ENCODE peak calls at places on chromosomes 7 and 10, in five cellular contexts. One of them, this sample, is unnamed.

GRCh38 chr10:71831646-71832552 is 19.2 kb downstream of the PSAP start:
- DNase-seq in transverse colon: peak
- DNase-seq in stomach: peak
- DNase-seq in esophagus muscularis mucosa: no peak
- DNase-seq in IMR-90: peak
- DNase-seq in this sample: no peak

GRCh38 chr7:24574365-24574764 is 1.1 kb downstream of the PALS2 start:
- DNase-seq in transverse colon: no peak
- DNase-seq in stomach: no peak
- DNase-seq in esophagus muscularis mucosa: no peak
- DNase-seq in IMR-90: peak
- DNase-seq in this sample: no peak

GRCh38 chr10:27660705-27661104 is 84.9 kb downstream of the MKX start:
- DNase-seq in transverse colon: no peak
- DNase-seq in stomach: no peak
- DNase-seq in esophagus muscularis mucosa: no peak
- DNase-seq in IMR-90: no peak
- DNase-seq in this sample: no peak

GRCh38 chr10:88117869-88118632 is 254.6 kb downstream of the PTEN start:
- DNase-seq in transverse colon: no peak
- DNase-seq in stomach: no peak
- DNase-seq in esophagus muscularis mucosa: no peak
- DNase-seq in IMR-90: no peak
- DNase-seq in this sample: no peak

GRCh38 chr10:103204353-103205255 is 11.5 kb upstream of the NT5C2 start:
- DNase-seq in transverse colon: no peak
- DNase-seq in stomach: no peak
- DNase-seq in esophagus muscularis mucosa: no peak
- DNase-seq in IMR-90: peak
- DNase-seq in this sample: no peak

GRCh38 chr7:12490105-12490688 is 80.3 kb upstream of the SCIN start:
- DNase-seq in transverse colon: no peak
- DNase-seq in stomach: no peak
- DNase-seq in esophagus muscularis mucosa: no peak
- DNase-seq in IMR-90: peak
- DNase-seq in this sample: no peak

GRCh38 chr7:69772699-69773436 is 174.6 kb downstream of the AUTS2 start:
- DNase-seq in transverse colon: no peak
- DNase-seq in stomach: no peak
- DNase-seq in esophagus muscularis mucosa: no peak
- DNase-seq in IMR-90: no peak
- DNase-seq in this sample: peak

GRCh38 chr10:71780722-71781121 is 7.4 kb upstream of the VSIR start:
- DNase-seq in transverse colon: no peak
- DNase-seq in stomach: no peak
- DNase-seq in esophagus muscularis mucosa: no peak
- DNase-seq in IMR-90: no peak
- DNase-seq in this sample: no peak

GRCh38 chr10:25393621-25394020 is 218.8 kb downstream of the GPR158 start:
- DNase-seq in transverse colon: no peak
- DNase-seq in stomach: no peak
- DNase-seq in esophagus muscularis mucosa: no peak
- DNase-seq in IMR-90: no peak
- DNase-seq in this sample: no peak

GRCh38 chr7:98199131-98199530 is 12.1 kb upstream of the BHLHA15 start:
- DNase-seq in transverse colon: no peak
- DNase-seq in stomach: no peak
- DNase-seq in esophagus muscularis mucosa: no peak
- DNase-seq in IMR-90: peak
- DNase-seq in this sample: no peak

GRCh38 chr7:98196706-98197605 is 14.3 kb upstream of the BHLHA15 start:
- DNase-seq in transverse colon: no peak
- DNase-seq in stomach: no peak
- DNase-seq in esophagus muscularis mucosa: no peak
- DNase-seq in IMR-90: no peak
- DNase-seq in this sample: no peak

GRCh38 chr7:98202367-98203195 is 8.7 kb upstream of the BHLHA15 start:
- DNase-seq in transverse colon: peak
- DNase-seq in stomach: no peak
- DNase-seq in esophagus muscularis mucosa: no peak
- DNase-seq in IMR-90: no peak
- DNase-seq in this sample: no peak

GRCh38 chr7:98203261-98203963 is 7.8 kb upstream of the BHLHA15 start:
- DNase-seq in transverse colon: no peak
- DNase-seq in stomach: no peak
- DNase-seq in esophagus muscularis mucosa: no peak
- DNase-seq in IMR-90: no peak
- DNase-seq in this sample: no peak

GRCh38 chr7:98200364-98200763 is 10.9 kb upstream of the BHLHA15 start:
- DNase-seq in transverse colon: no peak
- DNase-seq in stomach: no peak
- DNase-seq in esophagus muscularis mucosa: no peak
- DNase-seq in IMR-90: no peak
- DNase-seq in this sample: no peak
- TF ChIP-seq POLR2A in transverse colon: no peak
- TF ChIP-seq POLR2A in stomach: no peak
- TF ChIP-seq POLR2A in esophagus muscularis mucosa: no peak
- TF ChIP-seq POLR2A in IMR-90: no peak
- TF ChIP-seq POLR2A in this sample: no peak

DNA sequence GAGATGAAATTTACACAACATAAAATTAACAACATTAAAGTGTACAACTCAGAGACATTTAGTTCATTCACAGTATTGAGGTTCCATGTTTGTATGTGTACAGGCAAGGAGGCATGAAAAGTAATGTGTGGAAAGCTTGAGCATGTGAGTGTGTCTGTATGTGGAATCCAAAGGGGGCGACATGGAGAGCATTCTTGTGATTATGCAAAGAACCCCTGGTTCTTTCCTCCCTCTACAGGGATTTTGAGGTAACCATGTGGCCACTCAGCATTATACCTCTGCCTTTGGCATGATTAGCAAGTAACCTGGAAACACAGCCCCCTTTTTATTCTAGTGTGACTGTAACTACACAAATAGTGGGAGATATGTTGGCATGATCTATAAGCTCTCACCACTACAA is 21.0 kb downstream of the OR2F1 start:
- DNase-seq in transverse colon: no peak
- DNase-seq in stomach: no peak
- DNase-seq in esophagus muscularis mucosa: no peak
- DNase-seq in IMR-90: peak
- DNase-seq in this sample: no peak
- TF ChIP-seq CTCF in transverse colon: no peak
- TF ChIP-seq CTCF in stomach: no peak
- TF ChIP-seq CTCF in esophagus muscularis mucosa: no peak
- TF ChIP-seq CTCF in IMR-90: peak
- TF ChIP-seq CTCF in this sample: no peak

DNA sequence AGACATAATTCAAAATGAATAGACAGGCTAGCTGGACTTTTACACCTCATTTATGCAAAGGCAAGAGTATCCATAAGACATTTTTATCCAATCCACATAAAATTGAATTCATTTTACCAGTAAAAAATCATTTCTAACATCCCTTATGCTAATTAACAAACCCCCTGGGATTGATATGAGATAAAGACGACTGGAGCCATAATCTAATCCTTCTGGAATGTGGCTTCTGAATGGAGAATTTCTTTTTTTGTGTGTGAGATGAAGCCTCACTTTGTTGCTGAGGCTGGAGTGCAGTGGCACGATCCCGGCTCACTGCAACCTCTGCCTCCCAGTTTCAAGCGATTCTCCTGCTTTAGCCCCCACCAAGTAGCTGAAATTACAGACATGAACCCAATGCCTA is 90.4 kb downstream of the AKR1D1 start:
- DNase-seq in transverse colon: no peak
- DNase-seq in stomach: no peak
- DNase-seq in esophagus muscularis mucosa: no peak
- DNase-seq in IMR-90: no peak
- DNase-seq in this sample: no peak
- H3K27ac ChIP-seq in transverse colon: no peak
- H3K27ac ChIP-seq in stomach: no peak
- H3K27ac ChIP-seq in esophagus muscularis mucosa: no peak
- H3K27ac ChIP-seq in IMR-90: no peak
- H3K27ac ChIP-seq in this sample: no peak

GRCh38 chr10:111593578-111593977 is 516.7 kb downstream of the ADRA2A start:
- DNase-seq in transverse colon: no peak
- DNase-seq in stomach: no peak
- DNase-seq in esophagus muscularis mucosa: no peak
- DNase-seq in IMR-90: no peak
- DNase-seq in this sample: no peak
- TF ChIP-seq POLR2A in transverse colon: no peak
- TF ChIP-seq POLR2A in stomach: no peak
- TF ChIP-seq POLR2A in esophagus muscularis mucosa: no peak
- TF ChIP-seq POLR2A in IMR-90: no peak
- TF ChIP-seq POLR2A in this sample: no peak

GRCh38 chr10:100934084-100934659 is 21.4 kb downstream of the SLF2 start:
- DNase-seq in transverse colon: no peak
- DNase-seq in stomach: no peak
- DNase-seq in esophagus muscularis mucosa: no peak
- DNase-seq in IMR-90: no peak
- DNase-seq in this sample: no peak

GRCh38 chr10:100927266-100927665 is 14.5 kb downstream of the SLF2 start:
- DNase-seq in transverse colon: no peak
- DNase-seq in stomach: no peak
- DNase-seq in esophagus muscularis mucosa: no peak
- DNase-seq in IMR-90: no peak
- DNase-seq in this sample: no peak

GRCh38 chr10:100928039-100928438 is 15.3 kb downstream of the SLF2 start:
- DNase-seq in transverse colon: no peak
- DNase-seq in stomach: no peak
- DNase-seq in esophagus muscularis mucosa: no peak
- DNase-seq in IMR-90: no peak
- DNase-seq in this sample: no peak

DNA sequence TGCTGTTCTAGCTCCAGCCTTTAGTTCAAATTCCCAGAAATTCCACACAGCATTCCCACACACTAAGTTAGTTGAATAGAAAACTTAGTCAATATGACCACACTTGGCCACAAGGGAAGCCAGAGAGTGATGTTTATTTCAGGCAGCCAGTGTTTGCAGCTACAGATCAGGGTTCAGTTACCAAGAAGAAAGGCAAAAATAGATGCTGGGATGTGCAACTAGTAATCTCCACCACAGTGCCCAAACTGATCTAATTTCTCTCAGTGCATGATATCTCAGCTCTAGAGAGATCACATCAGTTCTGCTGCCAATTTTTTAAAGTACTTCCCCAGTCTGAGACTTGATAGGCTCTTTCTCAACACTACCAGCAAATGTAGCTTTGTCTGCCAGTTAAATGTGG is 17.6 kb downstream of the SLF2 start:
- DNase-seq in transverse colon: no peak
- DNase-seq in stomach: no peak
- DNase-seq in esophagus muscularis mucosa: no peak
- DNase-seq in IMR-90: peak
- DNase-seq in this sample: no peak
- TF ChIP-seq CTCF in transverse colon: no peak
- TF ChIP-seq CTCF in stomach: no peak
- TF ChIP-seq CTCF in esophagus muscularis mucosa: no peak
- TF ChIP-seq CTCF in IMR-90: no peak
- TF ChIP-seq CTCF in this sample: no peak

DNA sequence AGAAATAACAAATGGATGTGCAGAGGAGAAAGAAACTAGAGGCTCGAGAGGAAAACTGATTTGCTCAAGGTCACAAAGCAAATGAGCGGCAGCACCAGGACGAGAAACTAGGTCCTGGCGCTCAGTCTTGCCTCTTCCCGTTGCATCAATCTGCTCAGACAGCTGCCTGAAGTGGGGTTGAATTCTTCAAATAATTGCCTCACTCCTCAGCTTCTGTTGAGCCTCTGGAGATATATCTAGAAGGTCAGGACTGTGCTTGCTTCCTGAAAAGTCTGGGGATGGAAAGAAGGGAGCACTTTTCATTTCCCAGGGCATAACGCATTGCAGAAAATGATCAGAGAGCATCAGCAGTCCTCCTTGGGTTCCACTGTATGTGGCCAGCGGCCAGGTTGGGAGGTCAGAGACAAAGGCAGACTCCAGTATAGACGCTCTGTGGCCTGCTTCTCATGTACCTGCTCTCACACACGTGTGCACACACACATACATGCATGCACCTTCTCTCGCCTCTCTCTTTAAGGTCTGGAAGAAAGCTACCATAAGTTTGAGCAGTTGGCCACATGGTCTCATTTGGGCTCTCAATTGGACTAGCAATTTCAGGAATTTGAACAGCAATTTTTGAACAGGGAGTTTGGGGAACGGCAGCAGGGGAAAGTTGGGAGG is 83.7 kb upstream of the DUSP5 start:
- DNase-seq in transverse colon: no peak
- DNase-seq in stomach: no peak
- DNase-seq in esophagus muscularis mucosa: no peak
- DNase-seq in IMR-90: no peak
- DNase-seq in this sample: no peak
- H3K27ac ChIP-seq in transverse colon: peak
- H3K27ac ChIP-seq in stomach: no peak
- H3K27ac ChIP-seq in esophagus muscularis mucosa: no peak
- H3K27ac ChIP-seq in IMR-90: no peak
- H3K27ac ChIP-seq in this sample: no peak

DNA sequence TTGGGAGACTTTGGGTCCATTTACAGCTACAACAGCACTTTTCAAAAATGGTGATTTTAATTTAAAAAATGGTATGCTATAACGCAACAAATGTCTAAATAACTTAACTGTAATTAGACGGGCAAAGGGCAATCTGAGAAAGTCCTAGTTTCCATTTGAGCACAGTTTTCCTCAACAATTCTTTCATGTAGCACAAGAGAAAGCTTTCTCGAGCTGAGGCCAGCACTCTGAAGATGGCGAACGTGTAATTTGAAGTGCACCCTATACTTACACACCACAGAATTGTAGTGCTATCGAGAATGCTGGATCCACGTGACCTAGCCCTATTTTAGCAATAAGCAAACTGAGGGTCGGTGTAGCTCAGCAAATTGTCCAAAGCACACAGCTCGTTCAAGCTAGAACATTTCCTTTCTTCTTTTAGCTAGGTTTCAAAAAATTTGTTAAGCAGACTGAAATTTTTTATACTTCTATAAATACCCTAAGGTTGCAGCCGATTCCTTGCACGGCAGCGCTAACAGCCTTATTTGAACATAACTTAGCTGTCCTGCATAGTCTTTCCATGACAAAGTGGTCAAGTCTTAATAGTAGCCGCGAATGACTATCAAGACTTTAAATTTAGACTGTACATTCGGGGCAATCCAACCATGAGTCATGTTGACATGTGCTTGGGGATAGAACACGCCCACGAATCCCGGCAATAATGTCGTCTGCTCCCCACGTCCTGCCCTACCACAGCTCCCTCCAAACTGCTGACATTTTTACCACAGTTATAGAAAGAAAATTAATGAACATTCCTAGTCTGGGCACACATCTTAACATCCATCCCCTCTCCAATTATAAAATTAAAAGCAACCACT is 10.0 kb downstream of the KLF6 start:
- DNase-seq in transverse colon: peak
- DNase-seq in stomach: no peak
- DNase-seq in esophagus muscularis mucosa: no peak
- DNase-seq in IMR-90: peak
- DNase-seq in this sample: peak
- TF ChIP-seq POLR2A in transverse colon: no peak
- TF ChIP-seq POLR2A in stomach: no peak
- TF ChIP-seq POLR2A in esophagus muscularis mucosa: no peak
- TF ChIP-seq POLR2A in IMR-90: peak
- TF ChIP-seq POLR2A in this sample: no peak